ENCODE peak calls at places on chromosome 2, in four cellular contexts. O is CD8-positive, alpha-beta memory T cell; Z is MM.1S; M is endodermal cell. I is an unnamed sample.

GRCh38 chr2:134594399-134594798 is 124.4 kb downstream of the TMEM163 start:
- DNase-seq in Z (no peak), O (no peak), M (no peak), I (no peak)

GRCh38 chr2:121046335-121046734 is 238.7 kb downstream of the TFCP2L1 start:
- DNase-seq in Z (no peak), M (no peak), O (no peak), I (no peak)

GRCh38 chr2:79860233-79861058 is 347.6 kb downstream of the CTNNA2 start:
- DNase-seq in Z (peak), O (no peak), M (no peak), I (peak)

GRCh38 chr2:10316860-10317259 is 14.2 kb downstream of the HPCAL1 start:
- DNase-seq in Z (no peak), O (no peak), M (no peak), I (no peak)

GRCh38 chr2:214843823-214844222 is 34.3 kb upstream of the BARD1 start:
- DNase-seq in M (no peak), Z (no peak), O (no peak), I (no peak)

GRCh38 chr2:20391951-20392699 is 41.5 kb upstream of the PUM2 start:
- DNase-seq in M (no peak), O (no peak), Z (no peak), I (no peak)

GRCh38 chr2:178722296-178722695 is 84.9 kb downstream of the TTN start:
- DNase-seq in M (no peak), O (no peak), Z (no peak), I (no peak)

GRCh38 chr2:88080545-88080944 is 12.9 kb downstream of the SMYD1 start:
- DNase-seq in M (no peak), O (no peak), Z (no peak), I (no peak)

GRCh38 chr2:121080013-121080772 is 204.8 kb downstream of the TFCP2L1 start:
- DNase-seq in O (no peak), Z (peak), M (peak), I (peak)

GRCh38 chr2:38176619-38177021 is 100.7 kb upstream of the CYP1B1 start:
- DNase-seq in O (no peak), Z (no peak), M (no peak), I (no peak)

GRCh38 chr2:30098271-30099005 is 48.4 kb upstream of the YPEL5 start:
- DNase-seq in M (no peak), O (no peak), Z (no peak), I (no peak)

GRCh38 chr2:218223046-218223445 is 6.1 kb downstream of the ARPC2 start:
- DNase-seq in Z (no peak), M (no peak), O (no peak), I (no peak)

GRCh38 chr2:55048925-55049793 is 1.1 kb downstream of the RTN4 start:
- DNase-seq in Z (peak), M (peak), O (peak), I (peak)

GRCh38 chr2:55048514-55048924 is 1.7 kb downstream of the RTN4 start:
- DNase-seq in M (peak), O (no peak), Z (peak), I (no peak)

GRCh38 chr2:55047677-55048299 is 2.5 kb downstream of the RTN4 start:
- DNase-seq in O (no peak), Z (no peak), M (no peak), I (no peak)

GRCh38 chr2:55045685-55046221 is 4.5 kb downstream of the RTN4 start:
- DNase-seq in O (no peak), M (no peak), Z (no peak), I (no peak)

GRCh38 chr2:55043841-55044240 is 6.4 kb downstream of the RTN4 start:
- DNase-seq in O (no peak), Z (no peak), M (no peak), I (no peak)
- H3K4me3 ChIP-seq in O (no peak), Z (no peak), M (no peak), I (no peak)

GRCh38 chr2:138107288-138107687 is 143.0 kb downstream of the HNMT start:
- DNase-seq in M (no peak), Z (no peak), O (no peak), I (no peak)
- H3K4me3 ChIP-seq in M (no peak), Z (no peak), O (no peak), I (no peak)

GRCh38 chr2:73282924-73283544 is 1.2 kb downstream of the FBXO41 start:
- DNase-seq in M (no peak), Z (no peak), O (no peak), I (no peak)
- H3K4me3 ChIP-seq in M (peak), Z (peak), O (no peak), I (peak)

DNA sequence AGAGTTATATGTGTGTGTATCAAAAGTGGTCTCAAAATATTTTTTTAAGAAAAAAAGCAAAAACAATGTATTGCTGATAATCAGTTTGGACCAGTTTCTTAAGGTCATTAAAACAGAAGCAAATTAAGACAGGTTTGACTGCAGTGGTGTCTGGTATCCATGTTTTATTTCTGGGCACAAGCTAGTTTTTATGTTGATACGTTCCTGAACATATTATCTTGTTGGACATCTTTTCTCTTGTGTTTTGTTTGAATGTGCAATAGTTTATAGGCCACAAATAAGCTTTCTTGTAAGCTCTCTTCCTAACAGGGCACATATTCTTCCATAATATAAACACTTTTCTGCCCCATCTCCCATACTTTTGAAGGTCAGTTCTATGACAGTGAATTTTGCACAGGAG is 74.6 kb upstream of the FAM117B start:
- DNase-seq in M (no peak), Z (no peak), O (no peak), I (no peak)
- H3K4me3 ChIP-seq in M (no peak), Z (no peak), O (no peak), I (no peak)

I was measured in Jurkat, Clone E6-1.